ENCODE peak calls at places on chromosomes 3 and 15, in six cellular contexts. J is breast epithelium, T is upper lobe of left lung, R is stomach, Z is GM12878, G is endothelial cell of umbilical vein. I is an unnamed sample.

GRCh38 chr3:31364711-31365110 is 168.0 kb upstream of the STT3B start:
- DNase-seq in J (no peak), T (no peak), R (no peak), Z (no peak), G (no peak), I (no peak)

GRCh38 chr3:184907941-184908649 is 96.1 kb downstream of the VPS8 start:
- DNase-seq in J (peak), T (peak), R (no peak), Z (no peak), G (no peak), I (no peak)

GRCh38 chr15:39171944-39172368 is 408.9 kb upstream of the THBS1 start:
- DNase-seq in J (peak), T (no peak), R (peak), Z (peak), G (peak), I (no peak)

GRCh38 chr3:99505646-99506269 is 132.6 kb upstream of the COL8A1 start:
- DNase-seq in J (no peak), T (no peak), R (no peak), Z (peak), G (no peak), I (peak)

GRCh38 chr3:14774431-14774830 is 44.3 kb upstream of the FGD5 start:
- DNase-seq in J (no peak), T (no peak), R (peak), Z (no peak), G (no peak), I (no peak)

GRCh38 chr3:155792532-155792931 is 13.5 kb downstream of the C3orf33 start:
- DNase-seq in J (no peak), T (no peak), R (no peak), Z (no peak), G (no peak), I (no peak)

GRCh38 chr3:195269375-195270078 is 1.4 kb downstream of the XXYLT1 start:
- DNase-seq in J (no peak), T (no peak), R (no peak), Z (no peak), G (no peak), I (no peak)

GRCh38 chr3:22122567-22122966 is 371.6 kb upstream of the ZNF385D start:
- DNase-seq in J (no peak), T (no peak), R (no peak), Z (no peak), G (no peak), I (peak)

GRCh38 chr3:61919371-61919770 is 358.0 kb downstream of the PTPRG start:
- DNase-seq in J (no peak), T (no peak), R (no peak), Z (no peak), G (no peak), I (no peak)

GRCh38 chr3:132380979-132381944 is 36.0 kb upstream of the DNAJC13 start:
- DNase-seq in J (no peak), T (peak), R (no peak), Z (no peak), G (no peak), I (no peak)

GRCh38 chr3:194993896-194994295 is 277.1 kb downstream of the XXYLT1 start:
- DNase-seq in J (peak), T (no peak), R (no peak), Z (no peak), G (no peak), I (no peak)

GRCh38 chr15:47431501-47431900 is 285.8 kb upstream of the SEMA6D start:
- DNase-seq in J (no peak), T (no peak), R (no peak), Z (no peak), G (no peak), I (no peak)

GRCh38 chr3:77553240-77553639 is 513.3 kb downstream of the ROBO2 start:
- DNase-seq in J (no peak), T (no peak), R (no peak), Z (no peak), G (no peak), I (no peak)

GRCh38 chr15:100295939-100296338 is 45.8 kb downstream of the ADAMTS17 start:
- DNase-seq in J (no peak), T (no peak), R (no peak), Z (no peak), G (no peak), I (no peak)

GRCh38 chr3:195863121-195864061 is 45.0 kb downstream of the TNK2 start:
- DNase-seq in J (peak), T (peak), R (peak), Z (no peak), G (peak), I (peak)

GRCh38 chr3:158097141-158097540 is 9.1 kb downstream of the SHOX2 start:
- DNase-seq in J (no peak), T (no peak), R (no peak), Z (no peak), G (no peak), I (no peak)

DNA sequence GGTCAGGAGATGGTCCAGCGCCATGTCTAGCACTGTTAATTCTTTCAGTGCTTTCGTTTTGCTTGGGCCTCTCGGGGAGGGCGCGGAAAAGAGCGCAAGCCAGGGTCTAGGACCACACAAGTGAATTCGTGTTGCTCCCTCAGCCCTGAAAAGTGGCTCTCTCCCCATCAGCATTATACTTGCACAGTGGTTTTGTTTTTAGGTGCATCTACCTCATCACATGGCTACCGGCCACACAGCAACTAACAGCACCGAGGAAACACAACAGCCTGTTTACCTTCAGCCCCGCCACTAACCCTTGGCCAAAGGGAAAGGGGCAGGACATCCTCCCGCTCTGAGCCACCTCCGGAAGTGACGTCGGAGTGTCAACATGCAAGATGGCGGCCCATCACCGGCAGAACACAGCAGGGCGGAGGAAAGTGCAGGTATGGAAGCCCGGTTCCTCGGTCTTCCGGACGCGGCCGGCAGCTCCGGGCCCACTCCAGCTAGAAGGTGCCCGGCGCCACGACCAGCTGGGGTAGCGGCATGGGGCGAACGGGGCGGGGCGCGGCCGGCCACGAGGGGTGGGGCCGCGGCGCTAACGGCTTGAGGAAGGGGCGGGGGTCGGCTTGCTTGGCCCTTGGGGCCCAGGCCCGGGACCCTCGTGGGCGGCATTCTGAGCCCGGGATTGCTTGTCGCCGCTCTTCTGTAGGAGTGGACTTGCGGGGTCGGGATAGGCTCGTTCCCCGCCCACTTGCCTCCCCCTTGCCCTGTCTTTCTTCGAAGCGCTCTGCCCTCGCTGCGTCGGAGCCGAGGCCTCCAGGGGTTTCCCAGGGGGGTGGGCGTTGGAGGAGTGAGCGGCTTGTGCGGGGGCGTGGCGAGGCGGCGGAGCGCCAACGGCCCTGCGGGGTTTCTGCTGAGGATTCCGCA is at the start of the genes SCN11A and WDR48:
- DNase-seq in J (peak), T (peak), R (peak), Z (peak), G (peak), I (peak)
- TF ChIP-seq POLR2A in J (peak), T (peak), R (no peak), Z (peak), G (peak), I (peak)

GRCh38 chr3:165206454-165207266 is 10.5 kb upstream of the SLITRK3 start:
- DNase-seq in J (peak), T (peak), R (peak), Z (no peak), G (peak), I (no peak)

GRCh38 chr3:165210132-165210531 is 13.9 kb upstream of the SLITRK3 start:
- DNase-seq in J (no peak), T (no peak), R (no peak), Z (no peak), G (no peak), I (no peak)

GRCh38 chr3:165212580-165212979 is 16.4 kb upstream of the SLITRK3 start:
- DNase-seq in J (no peak), T (no peak), R (no peak), Z (no peak), G (no peak), I (no peak)

GRCh38 chr3:165211749-165212148 is 15.6 kb upstream of the SLITRK3 start:
- DNase-seq in J (no peak), T (no peak), R (no peak), Z (no peak), G (no peak), I (no peak)

GRCh38 chr3:165210727-165211126 is 14.5 kb upstream of the SLITRK3 start:
- DNase-seq in J (no peak), T (no peak), R (no peak), Z (no peak), G (no peak), I (no peak)
- TF ChIP-seq POLR2A in J (no peak), T (no peak), R (no peak), Z (no peak), G (no peak), I (no peak)

GRCh38 chr15:59352189-59352588 is 20.5 kb downstream of the MYO1E start:
- DNase-seq in J (no peak), T (no peak), R (no peak), Z (no peak), G (no peak), I (no peak)
- TF ChIP-seq POLR2A in J (no peak), T (no peak), R (no peak), Z (no peak), G (no peak), I (no peak)

GRCh38 chr3:82807781-82808180 is 1046.3 kb upstream of the GBE1 start:
- DNase-seq in J (no peak), T (peak), R (no peak), Z (no peak), G (no peak), I (no peak)
- TF ChIP-seq POLR2A in J (no peak), T (no peak), R (no peak), Z (no peak), G (no peak), I (no peak)

GRCh38 chr3:133575121-133575520 is 1.6 kb downstream of the CDV3 start:
- DNase-seq in J (no peak), T (no peak), R (no peak), Z (peak), G (peak), I (no peak)

GRCh38 chr3:133574260-133574881 is 885 bp downstream of the CDV3 start:
- DNase-seq in J (peak), T (peak), R (peak), Z (peak), G (peak), I (peak)

GRCh38 chr3:133583396-133583795 is 9.9 kb downstream of the CDV3 start:
- DNase-seq in J (no peak), T (no peak), R (no peak), Z (no peak), G (no peak), I (no peak)

GRCh38 chr3:133576169-133576568 is 2.7 kb downstream of the CDV3 start:
- DNase-seq in J (no peak), T (no peak), R (no peak), Z (no peak), G (peak), I (no peak)

GRCh38 chr3:133578548-133579191 is 5.2 kb downstream of the CDV3 start:
- DNase-seq in J (no peak), T (no peak), R (no peak), Z (no peak), G (peak), I (no peak)
- TF ChIP-seq POLR2A in J (no peak), T (no peak), R (no peak), Z (no peak), G (no peak), I (no peak)

GRCh38 chr3:105366302-105367062 is at the start of gene ALCAM:
- DNase-seq in J (peak), T (peak), R (peak), Z (peak), G (peak), I (peak)

GRCh38 chr3:105367406-105368213 is 901 bp downstream of the ALCAM start:
- DNase-seq in J (peak), T (peak), R (peak), Z (peak), G (peak), I (peak)

GRCh38 chr3:105365536-105366301 is 990 bp upstream of the ALCAM start:
- DNase-seq in J (no peak), T (no peak), R (peak), Z (no peak), G (no peak), I (no peak)

GRCh38 chr3:105368575-105369500 is 2.1 kb downstream of the ALCAM start:
- DNase-seq in J (peak), T (peak), R (peak), Z (peak), G (peak), I (no peak)

GRCh38 chr3:105367063-105367405 is 325 bp downstream of the ALCAM start:
- DNase-seq in J (no peak), T (peak), R (peak), Z (no peak), G (no peak), I (no peak)
- TF ChIP-seq POLR2A in J (no peak), T (no peak), R (no peak), Z (peak), G (no peak), I (no peak)

GRCh38 chr3:172259191-172259590 is 189.1 kb downstream of the GHSR start:
- DNase-seq in J (no peak), T (no peak), R (no peak), Z (no peak), G (no peak), I (no peak)

GRCh38 chr3:172256101-172256687 is 192.1 kb downstream of the GHSR start:
- DNase-seq in J (no peak), T (no peak), R (no peak), Z (no peak), G (no peak), I (no peak)

GRCh38 chr3:172258616-172259015 is 189.6 kb downstream of the GHSR start:
- DNase-seq in J (peak), T (no peak), R (no peak), Z (no peak), G (no peak), I (no peak)

GRCh38 chr3:172259726-172260248 is 188.5 kb downstream of the GHSR start:
- DNase-seq in J (no peak), T (no peak), R (no peak), Z (no peak), G (no peak), I (no peak)

DNA sequence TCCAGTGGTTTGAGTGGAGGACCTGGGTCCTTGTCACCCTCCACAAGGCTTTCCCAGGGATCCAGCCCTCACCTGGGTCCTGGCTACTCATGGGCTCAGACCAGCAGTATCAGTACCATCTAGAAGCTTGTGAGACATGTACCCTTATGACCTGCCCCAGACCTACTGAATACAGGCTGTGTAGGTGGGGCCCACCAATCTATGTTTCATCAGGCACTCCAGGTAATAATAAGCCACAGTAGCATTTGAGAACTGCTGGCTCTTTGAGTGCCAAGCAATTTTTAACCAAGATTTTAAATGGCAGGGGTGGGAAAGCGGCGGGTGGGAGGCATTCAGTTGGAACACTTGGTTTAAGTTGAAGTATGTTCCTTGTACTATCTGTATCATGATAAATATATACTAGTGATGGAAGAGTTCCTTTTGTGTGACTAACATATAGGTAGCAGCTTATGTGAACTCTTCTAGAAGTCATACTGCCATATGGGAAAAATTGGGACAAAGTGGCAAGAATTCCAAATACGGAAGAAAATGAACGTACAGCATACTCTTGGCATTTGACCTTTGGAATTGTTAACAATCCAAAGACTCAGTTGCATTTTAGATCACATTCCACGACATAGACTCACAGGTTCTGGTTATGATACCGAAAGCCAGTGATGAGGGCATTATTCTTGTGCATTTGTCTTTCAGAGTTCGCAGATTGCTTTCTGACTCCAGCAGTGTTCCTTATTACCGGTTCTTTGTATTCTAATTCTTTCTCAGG is 190.4 kb downstream of the GHSR start:
- DNase-seq in J (no peak), T (no peak), R (no peak), Z (no peak), G (no peak), I (no peak)
- TF ChIP-seq POLR2A in J (no peak), T (no peak), R (no peak), Z (no peak), G (no peak), I (no peak)

GRCh38 chr3:43104039-43104438 is 1.8 kb downstream of the POMGNT2 start:
- DNase-seq in J (no peak), T (no peak), R (no peak), Z (no peak), G (no peak), I (no peak)

GRCh38 chr3:43104786-43105185 is 1.1 kb downstream of the POMGNT2 start:
- DNase-seq in J (no peak), T (no peak), R (no peak), Z (no peak), G (no peak), I (no peak)

GRCh38 chr3:43105224-43105596 is 669 bp downstream of the POMGNT2 start:
- DNase-seq in J (no peak), T (no peak), R (no peak), Z (no peak), G (no peak), I (peak)

GRCh38 chr3:43106293-43106628 is 382 bp upstream of the POMGNT2 start:
- DNase-seq in J (no peak), T (no peak), R (no peak), Z (no peak), G (no peak), I (no peak)

DNA sequence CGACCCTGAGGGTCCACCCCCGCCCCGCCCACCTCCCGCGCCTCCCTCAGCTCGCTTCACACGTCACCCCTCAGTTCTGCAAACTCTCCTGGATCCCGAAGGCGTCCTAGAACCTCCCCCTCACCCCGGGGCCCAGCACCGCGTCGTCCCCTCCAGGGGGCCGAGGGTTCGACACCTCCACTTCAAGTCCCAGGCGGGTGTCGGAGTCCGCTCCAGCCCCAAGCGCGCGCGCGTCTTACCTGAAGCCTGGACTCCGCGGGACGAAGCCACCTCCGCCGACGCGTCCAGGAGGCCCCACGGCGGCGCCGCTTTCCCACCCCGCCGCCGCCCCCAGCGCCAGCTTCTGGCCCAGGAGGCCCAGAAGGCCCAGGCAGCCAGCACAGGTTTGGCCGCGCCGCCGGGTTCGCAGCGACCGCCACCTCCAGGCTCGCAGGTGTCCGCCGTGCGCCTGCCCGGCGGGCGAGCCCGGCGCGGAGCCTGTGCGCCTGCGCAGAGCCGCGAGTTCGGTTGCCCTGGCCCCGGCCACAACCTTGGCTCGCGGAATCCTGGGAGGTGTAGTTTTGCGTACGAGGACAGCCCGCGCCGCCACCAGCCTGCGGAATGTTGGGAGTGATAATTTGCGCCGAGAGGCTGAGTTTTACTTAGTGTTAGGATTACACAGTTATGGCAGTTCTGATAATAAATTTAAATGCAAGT is at the start of gene POMGNT2:
- DNase-seq in J (peak), T (peak), R (peak), Z (peak), G (peak), I (peak)
- TF ChIP-seq POLR2A in J (no peak), T (no peak), R (no peak), Z (no peak), G (no peak), I (no peak)

GRCh38 chr3:68909719-68910118 is 22.6 kb downstream of the TAFA4 start:
- DNase-seq in J (no peak), T (no peak), R (no peak), Z (no peak), G (no peak), I (no peak)

GRCh38 chr3:68904064-68904463 is 28.3 kb downstream of the TAFA4 start:
- DNase-seq in J (no peak), T (no peak), R (no peak), Z (no peak), G (no peak), I (no peak)

DNA sequence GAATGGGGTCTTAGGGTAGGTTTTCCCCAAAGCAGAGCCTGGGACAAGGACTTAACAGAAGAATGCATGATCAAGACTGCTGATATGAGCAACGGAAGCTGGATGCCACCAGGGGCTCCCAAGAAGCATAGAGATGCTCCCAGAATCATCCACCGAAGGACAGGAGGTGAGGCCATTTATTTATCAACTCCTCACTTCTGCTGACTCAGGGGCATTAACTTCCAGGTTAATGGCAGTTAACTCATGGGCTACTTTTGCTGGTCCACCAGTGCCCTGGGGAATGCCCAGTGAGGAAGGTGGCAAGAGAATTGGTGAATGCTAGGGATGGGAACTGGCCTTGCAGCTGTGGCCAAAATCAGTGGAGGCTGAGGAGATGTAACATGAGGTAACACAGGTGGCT is 27.8 kb downstream of the TAFA4 start:
- DNase-seq in J (no peak), T (no peak), R (no peak), Z (no peak), G (no peak), I (no peak)
- TF ChIP-seq POLR2A in J (no peak), T (no peak), R (no peak), Z (no peak), G (no peak), I (no peak)